ENCODE peak calls at places on chromosome 21, in eight cellular contexts. W is coronary artery; H is stimulated activated CD8-positive, alpha-beta memory T cell treated with anti-CD3 and anti-CD28 coated beads, Interleukin-15, amount 100 ng/mL, for 24 hours; O is hepatocyte; I is MCF 10A; Z is GM18507; P is GM04504; M is AG08396. Y is an unnamed sample.

GRCh38 chr21:33205476-33205875 is 24.3 kb upstream of the IFNAR2 start:
- DNase-seq in W (no peak), O (no peak), M (no peak), I (no peak), Z (no peak), P (no peak), H (no peak), Y (no peak)

GRCh38 chr21:36859744-36860501 is 106.5 kb downstream of the HLCS start:
- DNase-seq in P (no peak), Z (peak; percentile 35), H (no peak), W (no peak), M (peak; percentile 30), I (peak; percentile 90), O (peak; percentile 83), Y (peak; percentile 84)

GRCh38 chr21:38958940-38959685 is 153.4 kb downstream of the ETS2 start:
- DNase-seq in Z (no peak), I (peak; percentile 49), P (peak; percentile 69), O (peak; percentile 71), W (no peak), M (peak; percentile 51), H (no peak), Y (peak; percentile 13)

GRCh38 chr21:42702720-42703119 is 49.3 kb downstream of the PDE9A start:
- DNase-seq in P (no peak), W (no peak), I (no peak), O (no peak), M (no peak), H (no peak), Z (no peak), Y (no peak)

GRCh38 chr21:37367301-37367757 is 756 bp downstream of the DYRK1A start:
- DNase-seq in H (no peak), W (no peak), M (peak; percentile 41), P (no peak), O (peak; percentile 47), I (no peak), Z (no peak), Y (no peak)

GRCh38 chr21:28963831-28964230 is 28.8 kb downstream of the LTN1 start:
- DNase-seq in O (no peak), I (no peak), W (no peak), P (no peak), H (no peak), Z (no peak), M (no peak), Y (no peak)

GRCh38 chr21:46215436-46216131 is 13.0 kb downstream of the LSS start:
- DNase-seq in W (peak; percentile 65), I (no peak), M (no peak), H (no peak), Z (no peak), O (no peak), P (no peak), Y (no peak)

GRCh38 chr21:41985662-41986416 is 24.3 kb downstream of the ZBTB21 start:
- DNase-seq in W (no peak), O (no peak), H (no peak), Z (no peak), M (no peak), P (no peak), I (no peak), Y (no peak)

GRCh38 chr21:45802425-45802824 is 158.9 kb downstream of the PCBP3 start:
- DNase-seq in P (no peak), W (no peak), I (no peak), Z (no peak), O (no peak), M (no peak), H (no peak), Y (no peak)

Y was measured in Calu3.